ENCODE peak calls at places on chromosomes 13 and 19, in four cellular contexts. U is GM12878, N is HepG2, V is H1. W is an unnamed sample.

GRCh38 chr19:45467456-45468158 is at the start of gene FOSB:
- DNase-seq in U (no peak), V (peak), N (peak), W (peak)

GRCh38 chr13:30698023-30698422 is 37.3 kb upstream of the ALOX5AP start:
- DNase-seq in V (no peak), N (no peak), U (no peak), W (no peak)

GRCh38 chr13:44197791-44198770 is 175.5 kb upstream of the SERP2 start:
- DNase-seq in N (no peak), V (no peak), U (peak), W (no peak)

GRCh38 chr13:113633485-113633873 is 24.5 kb downstream of the ATP4B start:
- DNase-seq in N (no peak), U (no peak), V (no peak), W (no peak)

GRCh38 chr19:13022859-13023636 is 27.8 kb downstream of the NFIX start:
- DNase-seq in N (peak), U (no peak), V (no peak), W (peak)

GRCh38 chr19:6213266-6213595 is 66.5 kb downstream of the MLLT1 start:
- DNase-seq in U (no peak), N (no peak), V (no peak), W (no peak)

GRCh38 chr13:40113644-40114304 is 458.3 kb downstream of the COG6 start:
- DNase-seq in N (no peak), U (no peak), V (no peak), W (no peak)

GRCh38 chr19:40578442-40578908 is 1.8 kb downstream of the SHKBP1 start:
- DNase-seq in N (no peak), U (no peak), V (peak), W (peak)

GRCh38 chr13:106573279-106573831 is 5.4 kb upstream of the ARGLU1 start:
- DNase-seq in V (no peak), N (no peak), U (no peak), W (no peak)

GRCh38 chr19:46716013-46716671 is 772 bp downstream of the PRKD2 start:
- DNase-seq in N (no peak), U (no peak), V (peak), W (peak)

GRCh38 chr19:55528030-55528801 is 8.7 kb downstream of the SBK2 start:
- DNase-seq in U (no peak), N (peak), V (no peak), W (no peak)

GRCh38 chr19:38665950-38666661 is 18.7 kb downstream of the ACTN4 start:
- DNase-seq in U (no peak), N (peak), V (peak), W (no peak)

GRCh38 chr19:36939153-36939552 is 23.0 kb downstream of the ZNF568 start:
- DNase-seq in V (no peak), N (no peak), U (no peak), W (no peak)

GRCh38 chr19:30090963-30091362 is 148.9 kb downstream of the URI1 start:
- DNase-seq in N (no peak), V (no peak), U (no peak), W (no peak)

GRCh38 chr13:76522083-76522755 is 364.0 kb downstream of the KCTD12 start:
- DNase-seq in N (no peak), V (no peak), U (no peak), W (no peak)

GRCh38 chr19:40609561-40610395 is 8.6 kb downstream of the LTBP4 start:
- DNase-seq in V (peak), N (peak), U (peak), W (peak)

GRCh38 chr19:5494780-5495179 is 39.6 kb downstream of the ZNRF4 start:
- DNase-seq in U (no peak), N (no peak), V (no peak), W (no peak)

GRCh38 chr13:99955747-99956472 is 15.7 kb downstream of the ZIC5 start:
- DNase-seq in V (peak), N (no peak), U (no peak), W (no peak)

GRCh38 chr19:48397636-48398328 is 4.3 kb downstream of the GRIN2D start:
- DNase-seq in V (no peak), U (no peak), N (no peak), W (no peak)

GRCh38 chr13:77062097-77062496 is 35.1 kb upstream of the FBXL3 start:
- DNase-seq in U (no peak), V (no peak), N (no peak), W (no peak)

GRCh38 chr19:15187026-15188007 is 13.5 kb downstream of the NOTCH3 start:
- DNase-seq in N (no peak), U (no peak), V (peak), W (peak)

GRCh38 chr19:39194832-39195542 is 1.8 kb upstream of the NCCRP1 start:
- DNase-seq in U (no peak), N (no peak), V (no peak), W (no peak)

GRCh38 chr13:21826214-21827015 is 155.5 kb downstream of the FGF9 start:
- DNase-seq in N (no peak), V (no peak), U (no peak), W (no peak)

GRCh38 chr13:112854321-112854720 is 114.7 kb upstream of the MCF2L start:
- DNase-seq in N (no peak), U (no peak), V (no peak), W (no peak)

GRCh38 chr19:3511506-3512251 is 5.6 kb downstream of the FZR1 start:
- DNase-seq in N (no peak), U (no peak), V (no peak), W (no peak)

GRCh38 chr13:49610176-49610575 is 18.1 kb upstream of the ARL11 start:
- DNase-seq in U (no peak), N (no peak), V (no peak), W (no peak)

GRCh38 chr19:29415507-29415906 is 110.3 kb upstream of the VSTM2B start:
- DNase-seq in U (no peak), N (no peak), V (peak), W (no peak)

GRCh38 chr19:10431254-10431942 is 11.1 kb downstream of the PDE4A start:
- DNase-seq in V (peak), U (peak), N (no peak), W (peak)

GRCh38 chr19:5352229-5352763 is 11.7 kb upstream of the PTPRS start:
- DNase-seq in U (no peak), N (no peak), V (no peak), W (no peak)

GRCh38 chr19:50803633-50804419 is 13.6 kb downstream of the ACP4 start:
- DNase-seq in N (no peak), V (no peak), U (no peak), W (peak)
- TF ChIP-seq YY1 in N (peak), V (no peak), U (no peak), W (peak)

GRCh38 chr13:95880346-95880745 is 172.9 kb downstream of the UGGT2 start:
- DNase-seq in N (no peak), V (no peak), U (no peak), W (no peak)

GRCh38 chr13:95882121-95882520 is 171.1 kb downstream of the UGGT2 start:
- DNase-seq in N (no peak), V (no peak), U (no peak), W (no peak)
- TF ChIP-seq SP1 in N (no peak), V (no peak), U (no peak), W (no peak)

DNA sequence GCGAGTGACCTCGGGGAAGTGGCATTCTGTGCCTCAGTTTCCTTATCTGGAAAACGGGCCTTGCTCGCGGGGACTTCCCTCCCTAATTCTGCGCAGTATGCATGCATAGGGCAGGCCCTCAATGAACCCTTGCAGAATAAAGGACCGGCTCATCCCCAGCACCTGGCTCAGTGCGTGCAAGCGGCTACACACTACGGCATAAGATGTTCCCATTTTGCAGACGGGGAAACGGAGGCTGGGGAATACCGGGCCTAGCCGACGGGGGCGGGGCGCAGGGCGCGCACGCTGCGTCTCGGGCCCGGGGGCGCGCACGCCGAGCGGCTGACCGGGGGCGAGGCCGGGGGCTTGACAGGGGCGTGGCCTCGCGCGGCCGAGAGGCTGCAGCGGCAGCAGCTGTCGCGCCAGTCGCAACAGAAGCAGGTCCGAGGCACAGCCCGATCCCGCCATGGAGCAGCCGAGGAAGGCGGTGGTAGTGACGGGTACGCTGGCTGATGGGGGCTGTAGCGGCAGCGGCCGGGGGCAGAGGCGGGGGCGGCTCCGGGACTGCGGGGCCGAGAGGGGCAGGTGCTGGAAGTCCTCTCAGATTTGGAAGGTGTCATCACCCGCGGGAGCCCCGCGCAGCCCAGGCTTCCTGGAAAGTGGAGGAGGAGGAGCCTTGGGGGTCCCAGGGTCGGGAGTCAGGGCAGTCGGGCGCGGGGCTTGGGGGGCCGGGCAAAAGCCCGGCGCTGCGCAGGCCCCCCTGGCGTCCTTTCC is at the start of gene PGPEP1:
- DNase-seq in U (no peak), N (no peak), V (peak), W (peak)
- TF ChIP-seq TAF1 in U (no peak), N (peak), V (peak), W (peak)

DNA sequence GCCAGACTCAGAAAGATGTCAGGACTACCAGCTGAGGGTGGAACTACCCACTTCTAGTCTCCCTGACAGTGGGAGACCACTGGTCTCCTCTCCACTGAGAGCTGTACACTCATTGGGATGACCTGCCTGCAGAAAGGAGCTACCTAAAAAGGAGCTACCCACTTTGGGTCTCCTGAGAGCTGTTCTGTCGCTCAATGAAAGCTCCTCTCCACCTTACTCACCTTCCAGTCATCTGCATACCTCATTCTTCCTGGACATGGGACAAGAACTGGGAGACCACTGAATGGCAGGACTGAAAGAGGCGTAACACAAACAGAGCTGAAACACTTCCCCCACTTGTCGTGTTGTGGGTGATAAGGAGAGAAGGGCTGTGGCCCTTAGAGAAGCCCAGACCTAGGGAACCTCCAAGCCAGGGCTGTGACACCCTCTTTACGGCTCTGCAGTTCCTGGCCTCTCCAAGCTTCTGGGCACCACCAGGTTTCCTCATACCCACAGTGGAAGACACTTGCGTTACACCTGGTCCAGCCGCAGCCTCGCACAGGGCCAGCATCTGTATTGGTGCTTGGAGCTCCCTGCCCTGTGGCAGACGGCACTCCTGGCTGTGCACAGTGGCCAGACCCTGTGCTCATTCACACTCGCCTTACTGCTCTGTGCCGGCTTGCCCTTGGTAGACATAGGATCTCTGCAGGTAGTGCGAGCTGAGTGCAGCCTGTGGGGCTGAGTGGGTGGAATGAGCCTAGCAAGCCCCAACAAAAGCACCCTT is 54.9 kb upstream of the SLITRK6 start:
- DNase-seq in N (no peak), U (no peak), V (no peak), W (no peak)
- TF ChIP-seq YY1 in N (no peak), U (no peak), V (no peak), W (no peak)